ENCODE peak calls at places on chromosomes 12 and 14, in five cellular contexts. One of them, this sample, is unnamed.

GRCh38 chr14:35341454-35342159 is 49.4 kb downstream of the PSMA6 start:
- DNase-seq in psoas muscle: peak; percentile 95
- DNase-seq in B cell: no peak
- DNase-seq in WTC11: peak; percentile 58
- DNase-seq in fibroblast of pulmonary artery: peak; percentile 96
- DNase-seq in this sample: peak; percentile 96

GRCh38 chr12:79441534-79441933 is 249.2 kb downstream of the PAWR start:
- DNase-seq in psoas muscle: no peak
- DNase-seq in B cell: no peak
- DNase-seq in WTC11: no peak
- DNase-seq in fibroblast of pulmonary artery: no peak
- DNase-seq in this sample: no peak

GRCh38 chr12:53748072-53748840 is 3.5 kb downstream of the CISTR start:
- DNase-seq in psoas muscle: no peak
- DNase-seq in B cell: no peak
- DNase-seq in WTC11: peak; percentile 46
- DNase-seq in fibroblast of pulmonary artery: no peak
- DNase-seq in this sample: no peak

GRCh38 chr14:22614240-22614799 is 16.2 kb downstream of the ABHD4 start:
- DNase-seq in psoas muscle: peak; percentile 21
- DNase-seq in B cell: no peak
- DNase-seq in WTC11: no peak
- DNase-seq in fibroblast of pulmonary artery: peak; percentile 91
- DNase-seq in this sample: peak; percentile 94

GRCh38 chr14:50366115-50366514 is 30.6 kb downstream of the CDKL1 start:
- DNase-seq in psoas muscle: no peak
- DNase-seq in B cell: no peak
- DNase-seq in WTC11: no peak
- DNase-seq in fibroblast of pulmonary artery: no peak
- DNase-seq in this sample: no peak

GRCh38 chr12:100058482-100059029 is 73.8 kb upstream of the ANKS1B start:
- DNase-seq in psoas muscle: no peak
- DNase-seq in B cell: no peak
- DNase-seq in WTC11: no peak
- DNase-seq in fibroblast of pulmonary artery: peak; percentile 91
- DNase-seq in this sample: peak; percentile 92

GRCh38 chr12:112161711-112162110 is 36.4 kb downstream of the TRAFD1 start:
- DNase-seq in psoas muscle: no peak
- DNase-seq in B cell: no peak
- DNase-seq in WTC11: no peak
- DNase-seq in fibroblast of pulmonary artery: peak; percentile 8
- DNase-seq in this sample: no peak

GRCh38 chr12:57888407-57889157 is 42.1 kb upstream of the CTDSP2 start:
- DNase-seq in psoas muscle: no peak
- DNase-seq in B cell: no peak
- DNase-seq in WTC11: peak; percentile 34
- DNase-seq in fibroblast of pulmonary artery: peak; percentile 55
- DNase-seq in this sample: peak; percentile 76

GRCh38 chr12:81297606-81298005 is 219.7 kb downstream of the ACSS3 start:
- DNase-seq in psoas muscle: no peak
- DNase-seq in B cell: no peak
- DNase-seq in WTC11: no peak
- DNase-seq in fibroblast of pulmonary artery: no peak
- DNase-seq in this sample: no peak

GRCh38 chr12:121893901-121894540 is 5.4 kb downstream of the PSMD9 start:
- DNase-seq in psoas muscle: no peak
- DNase-seq in B cell: no peak
- DNase-seq in WTC11: no peak
- DNase-seq in fibroblast of pulmonary artery: peak; percentile 74
- DNase-seq in this sample: peak; percentile 77

GRCh38 chr12:89135976-89136634 is 216.2 kb downstream of the DUSP6 start:
- DNase-seq in psoas muscle: no peak
- DNase-seq in B cell: no peak
- DNase-seq in WTC11: no peak
- DNase-seq in fibroblast of pulmonary artery: peak; percentile 33
- DNase-seq in this sample: peak; percentile 76

GRCh38 chr12:116397148-116397547 is 119.7 kb upstream of the MED13L start:
- DNase-seq in psoas muscle: no peak
- DNase-seq in B cell: no peak
- DNase-seq in WTC11: no peak
- DNase-seq in fibroblast of pulmonary artery: peak; percentile 56
- DNase-seq in this sample: peak; percentile 51

GRCh38 chr12:22656376-22656775 is 31.4 kb downstream of the ETNK1 start:
- DNase-seq in psoas muscle: no peak
- DNase-seq in B cell: no peak
- DNase-seq in WTC11: no peak
- DNase-seq in fibroblast of pulmonary artery: no peak
- DNase-seq in this sample: no peak

GRCh38 chr14:50040905-50041465 is 75.4 kb downstream of the VCPKMT start:
- DNase-seq in psoas muscle: no peak
- DNase-seq in B cell: no peak
- DNase-seq in WTC11: no peak
- DNase-seq in fibroblast of pulmonary artery: no peak
- DNase-seq in this sample: no peak

GRCh38 chr12:109480356-109480755 is 2.9 kb downstream of the UBE3B start:
- DNase-seq in psoas muscle: no peak
- DNase-seq in B cell: no peak
- DNase-seq in WTC11: no peak
- DNase-seq in fibroblast of pulmonary artery: no peak
- DNase-seq in this sample: no peak

GRCh38 chr12:175250-175649 is 38.7 kb downstream of the SLC6A12 start:
- DNase-seq in psoas muscle: no peak
- DNase-seq in B cell: no peak
- DNase-seq in WTC11: no peak
- DNase-seq in fibroblast of pulmonary artery: no peak
- DNase-seq in this sample: no peak

GRCh38 chr12:113467154-113467513 is 4.5 kb downstream of the LHX5 start:
- DNase-seq in psoas muscle: no peak
- DNase-seq in B cell: no peak
- DNase-seq in WTC11: no peak
- DNase-seq in fibroblast of pulmonary artery: no peak
- DNase-seq in this sample: no peak

GRCh38 chr12:118050972-118051910 is 9.7 kb downstream of the WSB2 start:
- DNase-seq in psoas muscle: no peak
- DNase-seq in B cell: no peak
- DNase-seq in WTC11: no peak
- DNase-seq in fibroblast of pulmonary artery: no peak
- DNase-seq in this sample: no peak

GRCh38 chr14:101623685-101624444 is 62.6 kb downstream of the DIO3 start:
- DNase-seq in psoas muscle: no peak
- DNase-seq in B cell: no peak
- DNase-seq in WTC11: no peak
- DNase-seq in fibroblast of pulmonary artery: no peak
- DNase-seq in this sample: no peak

GRCh38 chr12:107277850-107278249 is 184.5 kb upstream of the CRY1 start:
- DNase-seq in psoas muscle: no peak
- DNase-seq in B cell: no peak
- DNase-seq in WTC11: no peak
- DNase-seq in fibroblast of pulmonary artery: peak; percentile 86
- DNase-seq in this sample: peak; percentile 79

GRCh38 chr14:51596473-51596870 is 55.2 kb upstream of the FRMD6 start:
- DNase-seq in psoas muscle: no peak
- DNase-seq in B cell: no peak
- DNase-seq in WTC11: no peak
- DNase-seq in fibroblast of pulmonary artery: no peak
- DNase-seq in this sample: no peak

GRCh38 chr12:16669756-16670155 is 63.8 kb upstream of the LMO3 start:
- DNase-seq in psoas muscle: no peak
- DNase-seq in B cell: no peak
- DNase-seq in WTC11: no peak
- DNase-seq in fibroblast of pulmonary artery: no peak
- DNase-seq in this sample: peak; percentile 4

GRCh38 chr12:14424545-14424944 is 59.1 kb downstream of the ATF7IP start:
- DNase-seq in psoas muscle: no peak
- DNase-seq in B cell: no peak
- DNase-seq in WTC11: no peak
- DNase-seq in fibroblast of pulmonary artery: no peak
- DNase-seq in this sample: no peak

GRCh38 chr12:44930972-44931600 is 55.0 kb upstream of the NELL2 start:
- DNase-seq in psoas muscle: no peak
- DNase-seq in B cell: no peak
- DNase-seq in WTC11: no peak
- DNase-seq in fibroblast of pulmonary artery: peak; percentile 82
- DNase-seq in this sample: peak; percentile 80

GRCh38 chr12:6698352-6699046 is 2.1 kb downstream of the PIANP start:
- DNase-seq in psoas muscle: no peak
- DNase-seq in B cell: no peak
- DNase-seq in WTC11: no peak
- DNase-seq in fibroblast of pulmonary artery: no peak
- DNase-seq in this sample: no peak

GRCh38 chr14:33754264-33754663 is 196.6 kb downstream of the EGLN3 start:
- DNase-seq in psoas muscle: no peak
- DNase-seq in B cell: no peak
- DNase-seq in WTC11: no peak
- DNase-seq in fibroblast of pulmonary artery: peak; percentile 53
- DNase-seq in this sample: peak; percentile 51

GRCh38 chr12:69898236-69898635 is 73.2 kb downstream of the MYRFL start:
- DNase-seq in psoas muscle: no peak
- DNase-seq in B cell: no peak
- DNase-seq in WTC11: no peak
- DNase-seq in fibroblast of pulmonary artery: no peak
- DNase-seq in this sample: peak; percentile 33

GRCh38 chr14:77746064-77746463 is 14.9 kb downstream of the SNW1 start:
- DNase-seq in psoas muscle: no peak
- DNase-seq in B cell: no peak
- DNase-seq in WTC11: no peak
- DNase-seq in fibroblast of pulmonary artery: no peak
- DNase-seq in this sample: no peak

GRCh38 chr12:10851243-10851858 is 2.1 kb upstream of the PRR4 start:
- DNase-seq in psoas muscle: no peak
- DNase-seq in B cell: no peak
- DNase-seq in WTC11: no peak
- DNase-seq in fibroblast of pulmonary artery: no peak
- DNase-seq in this sample: no peak

GRCh38 chr12:9378430-9378835 is 170.2 kb upstream of the PZP start:
- DNase-seq in psoas muscle: no peak
- DNase-seq in B cell: no peak
- DNase-seq in WTC11: peak; percentile 41
- DNase-seq in fibroblast of pulmonary artery: no peak
- DNase-seq in this sample: no peak

GRCh38 chr14:31911160-31911559 is 165.9 kb upstream of the ARHGAP5 start:
- DNase-seq in psoas muscle: no peak
- DNase-seq in B cell: no peak
- DNase-seq in WTC11: no peak
- DNase-seq in fibroblast of pulmonary artery: no peak
- DNase-seq in this sample: no peak

GRCh38 chr14:31913370-31913769 is 163.7 kb upstream of the ARHGAP5 start:
- DNase-seq in psoas muscle: no peak
- DNase-seq in B cell: no peak
- DNase-seq in WTC11: no peak
- DNase-seq in fibroblast of pulmonary artery: no peak
- DNase-seq in this sample: no peak

DNA sequence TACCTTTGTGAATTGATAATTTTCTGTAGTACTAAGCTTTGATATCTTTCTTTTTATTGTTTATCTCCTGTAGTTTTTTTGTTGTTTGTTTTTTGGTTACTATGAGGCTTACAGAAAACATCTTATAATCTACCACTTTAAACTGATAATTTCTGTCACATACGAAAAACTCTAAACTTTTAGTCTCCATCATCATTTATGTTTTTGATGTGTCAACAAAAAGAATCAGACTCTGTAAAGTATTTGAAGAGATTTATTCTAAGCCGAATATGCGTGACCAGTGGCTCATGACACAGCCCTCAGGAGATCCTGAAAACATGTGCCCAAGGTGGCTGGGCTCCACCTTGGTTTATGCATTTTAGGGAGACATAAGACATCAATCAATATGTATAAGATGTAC is 167.1 kb upstream of the ARHGAP5 start:
- DNase-seq in psoas muscle: no peak
- DNase-seq in B cell: no peak
- DNase-seq in WTC11: no peak
- DNase-seq in fibroblast of pulmonary artery: no peak
- DNase-seq in this sample: no peak
- TF ChIP-seq CTCF in psoas muscle: no peak
- TF ChIP-seq CTCF in B cell: no peak
- TF ChIP-seq CTCF in WTC11: no peak
- TF ChIP-seq CTCF in fibroblast of pulmonary artery: no peak
- TF ChIP-seq CTCF in this sample: no peak

DNA sequence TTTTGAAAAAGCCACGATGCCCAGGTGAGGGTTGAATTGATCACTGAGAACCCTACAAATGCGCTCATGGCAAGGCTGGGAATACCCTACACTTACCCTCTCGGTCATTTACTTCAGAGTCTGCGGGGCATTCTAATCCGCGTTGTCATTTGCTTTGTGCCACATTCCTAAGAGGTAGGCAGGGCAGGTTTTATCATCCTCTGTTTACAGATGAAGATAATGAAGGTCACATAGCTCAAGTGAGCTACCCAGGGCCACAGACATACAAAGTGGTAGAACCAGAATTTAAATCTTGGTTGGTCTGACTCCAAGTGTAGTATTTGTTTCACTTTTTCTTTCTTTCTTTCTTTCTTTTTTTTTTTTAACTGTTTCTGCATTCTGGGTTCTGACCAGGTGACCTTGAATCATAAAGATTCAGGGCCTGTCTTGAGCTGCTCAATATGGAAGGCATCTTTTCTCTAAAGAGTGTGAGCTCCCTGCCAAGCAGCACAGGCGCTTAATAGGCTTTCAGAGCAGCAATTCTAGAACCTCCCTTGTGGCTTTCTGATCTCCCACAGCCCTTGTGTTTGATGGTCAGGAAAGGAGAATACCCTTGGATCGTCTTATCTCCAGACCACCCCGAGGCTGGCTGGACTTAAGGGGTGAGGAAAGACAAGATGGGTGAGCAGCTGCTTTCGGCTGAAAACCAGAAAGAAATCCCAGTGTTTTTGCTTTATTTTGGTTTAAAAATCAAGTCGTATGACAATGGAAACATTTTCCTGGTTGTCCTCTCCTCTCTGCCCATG is 662 bp upstream of the BATF start:
- DNase-seq in psoas muscle: no peak
- DNase-seq in B cell: no peak
- DNase-seq in WTC11: no peak
- DNase-seq in fibroblast of pulmonary artery: no peak
- DNase-seq in this sample: no peak
- TF ChIP-seq CTCF in psoas muscle: no peak
- TF ChIP-seq CTCF in B cell: no peak
- TF ChIP-seq CTCF in WTC11: no peak
- TF ChIP-seq CTCF in fibroblast of pulmonary artery: no peak
- TF ChIP-seq CTCF in this sample: no peak

DNA sequence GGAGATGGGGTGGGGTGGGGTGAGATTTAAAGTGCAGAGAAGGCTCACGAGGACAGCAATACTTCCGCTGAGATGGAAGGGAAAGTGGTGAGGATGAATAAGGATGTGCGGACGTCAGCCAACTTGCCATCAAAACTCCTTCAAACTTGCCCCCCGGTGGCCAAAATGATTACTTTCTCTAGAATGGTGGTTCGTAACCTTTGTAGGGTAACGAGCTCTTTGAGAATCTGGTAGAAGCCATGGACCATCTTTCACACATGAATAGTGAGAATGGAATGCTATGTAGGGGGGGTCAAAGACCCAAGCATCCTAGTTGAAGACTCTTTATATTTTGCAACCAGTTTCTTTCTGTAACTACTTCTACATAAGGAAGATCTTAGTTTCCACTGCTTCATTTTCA is 245.9 kb upstream of the DDHD1 start:
- DNase-seq in psoas muscle: no peak
- DNase-seq in B cell: no peak
- DNase-seq in WTC11: peak; percentile 58
- DNase-seq in fibroblast of pulmonary artery: peak; percentile 42
- DNase-seq in this sample: peak; percentile 34
- TF ChIP-seq CTCF in psoas muscle: no peak
- TF ChIP-seq CTCF in B cell: no peak
- TF ChIP-seq CTCF in WTC11: no peak
- TF ChIP-seq CTCF in fibroblast of pulmonary artery: peak; percentile 30
- TF ChIP-seq CTCF in this sample: peak; percentile 33

GRCh38 chr12:12812163-12812562 is 983 bp upstream of the DDX47 start:
- DNase-seq in psoas muscle: no peak
- DNase-seq in B cell: no peak
- DNase-seq in WTC11: no peak
- DNase-seq in fibroblast of pulmonary artery: no peak
- DNase-seq in this sample: no peak
- TF ChIP-seq CTCF in psoas muscle: no peak
- TF ChIP-seq CTCF in B cell: no peak
- TF ChIP-seq CTCF in WTC11: no peak
- TF ChIP-seq CTCF in fibroblast of pulmonary artery: no peak
- TF ChIP-seq CTCF in this sample: peak; percentile 12

This sample was measured in fibroblast of the aortic adventitia.